ENCODE peak calls at places on chromosomes 13 and 19, in ten cellular contexts. F, U, I, V, Z, J, G, P, H and K are unnamed samples.

GRCh38 chr13:46396341-46396740 is 9.3 kb upstream of the RUBCNL start:
- DNase-seq in V (no peak), U (no peak), I (no peak), H (no peak), J (no peak), F (no peak), P (no peak), G (no peak), Z (no peak), K (no peak)

GRCh38 chr13:99086869-99087129 is 108.9 kb upstream of the DOCK9 start:
- DNase-seq in Z (no peak), V (no peak), H (no peak), J (no peak), F (no peak), U (no peak), I (no peak), G (peak), P (peak), K (no peak)

GRCh38 chr19:41480336-41480735 is 37.4 kb downstream of the ERICH4 start:
- DNase-seq in V (no peak), J (no peak), Z (no peak), G (no peak), I (no peak), F (no peak), H (no peak), U (peak), P (no peak), K (no peak)

GRCh38 chr13:104320446-104320845 is 1254.2 kb upstream of the SLC10A2 start:
- DNase-seq in F (no peak), J (no peak), H (peak), V (no peak), P (no peak), G (peak), I (no peak), Z (no peak), U (no peak), K (no peak)

GRCh38 chr13:32838985-32839384 is 177.2 kb upstream of the KL start:
- DNase-seq in I (peak), Z (no peak), H (peak), P (no peak), V (no peak), F (no peak), J (peak), U (no peak), G (no peak), K (no peak)

GRCh38 chr19:48874309-48875135 is 2.3 kb downstream of the PPP1R15A start:
- DNase-seq in G (peak), H (peak), Z (no peak), J (peak), U (peak), V (no peak), I (peak), P (peak), F (peak), K (peak)

GRCh38 chr13:27001705-27002104 is 169.9 kb downstream of the USP12 start:
- DNase-seq in G (no peak), Z (no peak), J (no peak), I (no peak), P (no peak), F (no peak), H (no peak), U (no peak), V (no peak), K (no peak)

GRCh38 chr13:24165746-24166145 is 5.2 kb downstream of the SPATA13 start:
- DNase-seq in J (peak), G (peak), V (peak), Z (no peak), I (no peak), U (no peak), F (no peak), H (peak), P (no peak), K (peak)

GRCh38 chr19:50178320-50178719 is 15.2 kb upstream of the IZUMO2 start:
- DNase-seq in H (no peak), J (no peak), I (peak), F (no peak), G (no peak), U (no peak), V (no peak), Z (no peak), P (no peak), K (no peak)

GRCh38 chr13:19601749-19602725 is 31.4 kb upstream of the MPHOSPH8 start:
- DNase-seq in Z (no peak), V (no peak), I (peak), H (peak), G (peak), U (no peak), P (peak), J (peak), F (peak), K (peak)

GRCh38 chr19:18364826-18365528 is 21.0 kb upstream of the GDF15 start:
- DNase-seq in G (peak), V (peak), U (peak), F (peak), P (peak), H (peak), Z (peak), J (peak), I (peak), K (peak)

GRCh38 chr13:34249546-34249945 is 431.6 kb downstream of the RFC3 start:
- DNase-seq in Z (no peak), P (no peak), F (no peak), G (no peak), V (no peak), J (no peak), I (no peak), U (no peak), H (no peak), K (no peak)

GRCh38 chr13:70923863-70924752 is 815.9 kb upstream of the KLHL1 start:
- DNase-seq in P (no peak), H (no peak), I (no peak), V (no peak), G (peak), J (peak), F (no peak), Z (no peak), U (no peak), K (no peak)

GRCh38 chr13:80151016-80151415 is 189.9 kb downstream of the SPRY2 start:
- DNase-seq in H (peak), F (no peak), P (no peak), J (no peak), I (no peak), V (no peak), G (peak), U (no peak), Z (no peak), K (peak)

GRCh38 chr13:52924241-52925148 is 76.1 kb upstream of the PCDH8 start:
- DNase-seq in Z (no peak), V (no peak), F (no peak), P (no peak), H (no peak), U (no peak), I (no peak), J (no peak), G (no peak), K (no peak)

GRCh38 chr19:3798137-3798536 is 12.0 kb upstream of the MATK start:
- DNase-seq in P (no peak), I (no peak), J (no peak), G (no peak), F (no peak), H (no peak), Z (no peak), U (no peak), V (no peak), K (no peak)

GRCh38 chr19:33094504-33095067 is 13.6 kb downstream of the GPATCH1 start:
- DNase-seq in V (no peak), Z (no peak), H (no peak), F (no peak), U (no peak), J (no peak), I (peak), P (no peak), G (no peak), K (peak)

GRCh38 chr19:56554272-56554869 is 12.9 kb upstream of the ZNF470 start:
- DNase-seq in P (no peak), Z (no peak), G (no peak), H (no peak), U (no peak), F (no peak), I (no peak), J (no peak), V (no peak), K (no peak)

GRCh38 chr13:75432811-75433244 is 49.1 kb downstream of the TBC1D4 start:
- DNase-seq in Z (no peak), P (no peak), U (no peak), F (no peak), G (no peak), V (no peak), J (no peak), I (peak), H (no peak), K (peak)

GRCh38 chr19:54556194-54556593 is 17.4 kb upstream of the LILRA2 start:
- DNase-seq in H (no peak), I (no peak), J (no peak), F (no peak), G (no peak), P (no peak), Z (no peak), U (no peak), V (no peak), K (no peak)

GRCh38 chr13:49082653-49083536 is 107.2 kb downstream of the FNDC3A start:
- DNase-seq in F (no peak), J (peak), I (no peak), P (no peak), Z (no peak), H (peak), V (no peak), U (no peak), G (peak), K (peak)

GRCh38 chr19:41303941-41304340 is 6.0 kb upstream of the CCDC97 start:
- DNase-seq in V (no peak), I (no peak), G (no peak), U (no peak), J (no peak), Z (no peak), F (no peak), H (no peak), P (no peak), K (no peak)

GRCh38 chr19:16496613-16496983 is 404 bp downstream of the C19orf44 start:
- DNase-seq in Z (no peak), V (no peak), U (no peak), F (no peak), I (peak), H (peak), P (peak), J (peak), G (peak), K (peak)

GRCh38 chr19:29003641-29004409 is 209.1 kb downstream of the UQCRFS1 start:
- DNase-seq in V (no peak), J (no peak), F (no peak), H (no peak), U (no peak), P (no peak), I (no peak), Z (no peak), G (no peak), K (no peak)

GRCh38 chr13:43377955-43378354 is 354.6 kb downstream of the DNAJC15 start:
- DNase-seq in I (peak), G (peak), J (peak), V (no peak), F (no peak), H (peak), Z (no peak), P (no peak), U (no peak), K (peak)

GRCh38 chr13:110714798-110715394 is 1.4 kb downstream of the ING1 start:
- DNase-seq in J (peak), G (peak), V (no peak), F (no peak), Z (peak), I (peak), U (peak), P (peak), H (peak), K (peak)

GRCh38 chr19:42693760-42694350 is 46.4 kb downstream of the PSG3 start:
- DNase-seq in G (peak), U (no peak), J (peak), P (no peak), V (peak), H (peak), Z (no peak), F (peak), I (peak), K (peak)
- H3K4me3 ChIP-seq in G (no peak), U (no peak), J (no peak), P (no peak), V (no peak), H (no peak), Z (no peak), F (no peak), I (no peak), K (no peak)

GRCh38 chr19:44785993-44786392 is 8.3 kb downstream of the CBLC start:
- DNase-seq in Z (no peak), H (no peak), J (no peak), U (no peak), G (no peak), P (no peak), I (no peak), V (no peak), F (no peak), K (no peak)

GRCh38 chr19:44779150-44779549 is 1.5 kb downstream of the CBLC start:
- DNase-seq in F (no peak), G (no peak), I (no peak), U (no peak), H (no peak), V (no peak), Z (no peak), J (no peak), P (no peak), K (no peak)

GRCh38 chr19:44783545-44783944 is 5.9 kb downstream of the CBLC start:
- DNase-seq in H (no peak), V (no peak), J (no peak), I (no peak), P (no peak), G (no peak), F (no peak), U (no peak), Z (no peak), K (no peak)

GRCh38 chr19:44785271-44785670 is 7.6 kb downstream of the CBLC start:
- DNase-seq in F (no peak), P (no peak), V (no peak), Z (no peak), H (no peak), G (no peak), U (no peak), I (no peak), J (no peak), K (no peak)

GRCh38 chr19:44782729-44783128 is 5.0 kb downstream of the CBLC start:
- DNase-seq in I (no peak), G (no peak), J (no peak), F (no peak), V (no peak), Z (no peak), H (no peak), P (no peak), U (no peak), K (no peak)
- TF ChIP-seq CTCF in I (no peak), G (peak), J (no peak), F (peak), V (no peak), Z (no peak), H (peak), P (no peak), U (no peak), K (no peak)

GRCh38 chr13:94707400-94708021 is 4.8 kb downstream of the SOX21 start:
- DNase-seq in U (no peak), F (peak), Z (no peak), I (no peak), G (no peak), P (no peak), V (no peak), J (peak), H (no peak), K (no peak)
- H3K4me3 ChIP-seq in U (no peak), F (no peak), Z (no peak), I (no peak), G (no peak), P (no peak), V (no peak), J (peak), H (no peak), K (peak)

GRCh38 chr13:73849292-73849691 is 284.9 kb downstream of the KLF12 start:
- DNase-seq in U (no peak), J (peak), H (peak), P (no peak), Z (no peak), I (peak), G (peak), F (no peak), V (peak), K (peak)
- TF ChIP-seq CTCF in U (no peak), J (peak), H (peak), P (peak), Z (no peak), I (peak), G (peak), F (no peak), V (peak), K (peak)

DNA sequence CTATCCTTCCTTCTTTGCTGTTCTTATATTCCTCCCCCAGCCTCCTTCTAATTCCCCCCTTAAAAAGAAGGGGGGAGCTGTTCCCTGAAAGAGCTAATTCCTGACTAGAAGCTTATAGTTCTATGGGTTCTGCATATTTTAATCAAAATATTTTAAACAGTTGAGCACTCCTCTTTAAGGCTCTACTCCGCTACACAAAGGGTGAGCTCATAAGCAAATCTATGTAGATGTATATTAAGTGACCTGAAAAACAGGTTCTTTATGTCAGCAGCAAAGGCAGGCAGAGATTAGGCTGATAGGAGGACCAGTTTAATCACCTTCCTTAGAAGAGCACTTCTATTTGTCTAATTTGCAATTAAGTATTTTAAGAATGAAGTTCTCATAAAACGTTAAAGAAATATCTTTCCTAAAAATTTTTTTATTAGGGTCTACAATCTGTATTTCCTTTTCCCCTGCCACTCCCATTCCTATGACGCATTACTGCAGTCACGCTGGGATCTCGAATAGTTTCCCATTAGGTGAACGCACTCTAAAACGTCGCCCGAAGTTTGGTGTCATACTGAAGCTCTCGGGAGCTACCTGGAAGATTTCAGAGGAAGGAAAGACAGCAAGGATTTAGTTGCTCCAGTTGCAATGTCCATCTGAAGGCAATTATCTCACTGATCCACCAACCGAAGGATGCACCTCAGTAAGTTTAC is 5.1 kb downstream of the EFNB2 start:
- DNase-seq in G (no peak), I (peak), H (no peak), U (no peak), F (no peak), V (no peak), P (no peak), J (no peak), Z (no peak), K (peak)
- H3K4me3 ChIP-seq in G (no peak), I (peak), H (no peak), U (no peak), F (no peak), V (no peak), P (peak), J (peak), Z (no peak), K (peak)

DNA sequence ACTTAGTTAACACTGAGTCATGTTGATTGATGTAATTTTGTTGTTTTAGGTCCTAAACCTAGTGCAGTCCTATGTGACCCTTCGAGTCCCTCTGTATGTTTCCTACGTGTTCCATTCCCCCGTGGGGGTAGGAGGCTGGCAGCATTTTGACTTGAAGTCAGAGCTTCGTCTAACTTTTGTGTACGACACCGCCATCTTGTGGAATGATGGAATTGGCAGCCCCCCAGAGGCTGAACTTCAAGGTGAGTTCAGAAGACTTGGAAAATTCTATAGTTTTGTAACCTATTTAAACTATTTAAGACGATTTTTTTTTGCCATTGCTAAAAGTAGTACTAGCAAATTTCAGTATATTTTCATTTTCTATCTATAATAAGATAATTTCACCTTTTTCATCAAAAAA is 117.9 kb downstream of the STOML3 start:
- DNase-seq in U (peak), F (peak), Z (no peak), H (peak), P (no peak), V (no peak), G (peak), J (peak), I (peak), K (peak)
- TF ChIP-seq CTCF in U (no peak), F (peak), Z (no peak), H (peak), P (peak), V (peak), G (peak), J (peak), I (peak), K (peak)